ENCODE peak calls at places on chromosome 4, in four cellular contexts. M is uterus, O is thyroid gland, G is heart left ventricle. A is an unnamed sample.

GRCh38 chr4:26765515-26765914 is 95.1 kb upstream of the STIM2 start:
- DNase-seq in M (no peak), O (no peak), G (no peak), A (no peak)

GRCh38 chr4:91243132-91243531 is 1060.6 kb upstream of the GRID2 start:
- DNase-seq in M (no peak), O (peak; percentile 81), G (peak; percentile 84), A (no peak)

GRCh38 chr4:150387983-150388382 is 194.0 kb upstream of the MAB21L2 start:
- DNase-seq in M (no peak), O (no peak), G (no peak), A (no peak)

GRCh38 chr4:81472249-81473085 is 760 bp upstream of the RASGEF1B start:
- DNase-seq in M (peak; percentile 26), O (peak; percentile 41), G (peak; percentile 31), A (peak; percentile 59)

GRCh38 chr4:1763550-1764080 is 29.5 kb upstream of the FGFR3 start:
- DNase-seq in M (peak; percentile 23), O (peak; percentile 75), G (no peak), A (no peak)

GRCh38 chr4:151668687-151669402 is 92.0 kb downstream of the GATB start:
- DNase-seq in M (no peak), O (no peak), G (no peak), A (no peak)

GRCh38 chr4:88599298-88599697 is 7.0 kb downstream of the HERC3 start:
- DNase-seq in M (no peak), O (peak; percentile 35), G (no peak), A (no peak)

GRCh38 chr4:177339794-177340374 is 30.2 kb downstream of the NEIL3 start:
- DNase-seq in M (no peak), O (no peak), G (no peak), A (no peak)

GRCh38 chr4:8920969-8921368 is 49.3 kb upstream of the HMX1 start:
- DNase-seq in M (no peak), O (no peak), G (no peak), A (no peak)

GRCh38 chr4:6207602-6208001 is 7.3 kb upstream of the JAKMIP1 start:
- DNase-seq in M (no peak), O (peak; percentile 21), G (no peak), A (no peak)
- H3K27ac ChIP-seq in M (no peak overlapping the region), O (no peak overlapping the region), G (no peak overlapping the region), A (no peak overlapping the region)

GRCh38 chr4:141019772-141020171 is 113.5 kb downstream of the RNF150 start:
- DNase-seq in M (no peak), O (no peak), G (no peak), A (no peak)
- TF ChIP-seq POLR2A in M (no peak), O (no peak), G (no peak), A (no peak)

GRCh38 chr4:87478732-87479250 is 50.4 kb downstream of the SPARCL1 start:
- DNase-seq in M (no peak), O (no peak), G (no peak), A (no peak)
- H3K36me3 ChIP-seq in M (no peaks in the 10 kb centered on the region), O (no peaks in the 10 kb centered on the region), G (peaks cover 34% of the 10 kb centered on the region), A (no peaks in the 10 kb centered on the region)

DNA sequence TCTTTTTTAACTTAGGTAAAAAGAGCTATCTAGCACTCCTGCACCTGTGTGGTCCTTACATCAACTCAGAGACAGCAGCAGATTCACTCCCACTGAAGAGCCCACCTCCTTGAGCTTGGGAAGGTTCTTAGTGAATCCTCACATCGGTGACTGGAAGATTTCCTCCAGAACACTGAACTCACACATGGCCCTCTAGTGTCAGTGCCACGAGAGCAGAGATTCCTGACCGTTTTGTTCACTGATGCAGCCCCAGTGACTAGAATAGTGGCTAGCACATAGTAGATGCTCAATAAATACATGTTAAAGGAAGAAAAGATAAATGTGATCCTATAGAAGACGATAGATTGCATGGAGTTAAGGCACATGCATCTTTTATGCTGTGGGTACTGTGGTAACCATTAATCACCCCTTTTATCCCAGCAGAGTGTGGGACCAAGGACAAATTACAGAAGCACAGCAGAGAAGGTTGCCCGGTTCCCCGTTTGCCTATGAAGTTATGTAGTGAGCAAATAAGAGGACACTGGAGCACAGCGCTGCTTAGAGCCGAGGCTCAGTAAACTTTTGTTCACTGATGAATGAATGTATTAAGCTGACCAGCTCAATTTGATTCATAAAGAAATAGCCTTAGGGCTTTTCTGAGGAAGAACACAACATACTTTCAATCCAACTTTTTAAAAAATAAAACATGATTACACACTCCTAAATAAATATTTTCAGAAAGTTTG is 8.7 kb downstream of the GASK1B start:
- DNase-seq in M (no peak), O (no peak), G (no peak), A (no peak)
- H3K27ac ChIP-seq in M (peak overlapping the region; percentile 97), O (no peak overlapping the region), G (peak overlapping the region; percentile 92), A (no peak overlapping the region)

GRCh38 chr4:75726577-75726976 is 2.2 kb downstream of the USO1 start:
- DNase-seq in M (no peak), O (peak; percentile 16), G (no peak), A (no peak)

GRCh38 chr4:75723802-75724065 is 643 bp upstream of the USO1 start:
- DNase-seq in M (no peak), O (no peak), G (no peak), A (no peak)

GRCh38 chr4:75723117-75723801 is 1.1 kb upstream of the USO1 start:
- DNase-seq in M (no peak), O (no peak), G (no peak), A (no peak)

GRCh38 chr4:75724066-75724866 is at the start of gene USO1:
- DNase-seq in M (peak; percentile 99), O (peak; percentile 98), G (peak; percentile 99), A (peak; percentile 91)

GRCh38 chr4:75724867-75725724 is 719 bp downstream of the USO1 start:
- DNase-seq in M (peak; percentile 63), O (peak; percentile 84), G (peak; percentile 81), A (peak; percentile 11)
- TF ChIP-seq POLR2A in M (no peak), O (no peak), G (no peak), A (no peak)

GRCh38 chr4:64402684-64403083 is 6.6 kb downstream of the TECRL start:
- DNase-seq in M (no peak), O (no peak), G (no peak), A (no peak)
- H3K36me3 ChIP-seq in M (no peaks in the 10 kb centered on the region), O (no peaks in the 10 kb centered on the region), G (no peaks in the 10 kb centered on the region), A (no peaks in the 10 kb centered on the region)

DNA sequence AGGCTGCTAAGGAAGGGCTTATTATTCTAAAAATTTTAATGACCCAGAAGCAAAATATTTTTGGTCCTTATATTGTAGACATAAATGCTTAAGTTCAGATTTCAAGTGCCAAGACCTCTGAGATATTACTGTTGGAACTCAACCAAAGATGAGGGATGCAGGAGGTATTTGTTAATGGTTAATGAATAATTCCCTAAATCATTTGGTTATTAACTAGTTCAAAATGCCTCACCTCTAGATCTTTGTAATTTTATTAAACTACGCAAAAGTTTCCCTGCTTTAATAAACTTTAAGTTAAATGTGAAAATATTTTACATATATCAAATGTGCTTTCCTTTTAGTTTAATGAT is 497.1 kb downstream of the SPRY1 start:
- DNase-seq in M (no peak), O (no peak), G (no peak), A (no peak)
- H3K27ac ChIP-seq in M (no peak overlapping the region), O (no peak overlapping the region), G (peak overlapping the region; percentile 62), A (peak overlapping the region; percentile 42)

DNA sequence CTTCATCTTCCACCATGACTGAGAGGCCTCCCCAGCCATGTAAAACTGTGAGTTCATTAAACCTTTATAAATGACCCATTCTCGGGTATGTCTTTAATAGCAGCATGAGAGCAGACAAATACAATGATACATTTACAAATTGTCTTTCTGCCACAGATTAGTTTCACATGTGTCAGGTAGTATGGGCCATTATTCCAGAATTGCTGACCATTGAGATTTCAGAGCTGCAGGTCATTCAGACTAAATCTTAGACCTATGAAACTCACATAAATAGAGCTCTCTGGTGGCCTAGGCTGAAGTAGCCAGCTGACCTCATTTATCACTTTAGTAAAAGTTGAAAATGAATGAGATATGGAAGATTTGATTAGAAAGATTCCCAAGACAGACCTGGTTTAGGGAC is 105.8 kb downstream of the FIP1L1 start:
- DNase-seq in M (no peak), O (no peak), G (no peak), A (no peak)
- TF ChIP-seq POLR2A in M (no peak), O (no peak), G (no peak), A (no peak)

GRCh38 chr4:84803720-84804119 is 162.8 kb downstream of the WDFY3 start:
- DNase-seq in M (no peak), O (no peak), G (no peak), A (no peak)

GRCh38 chr4:84796388-84796787 is 170.1 kb downstream of the WDFY3 start:
- DNase-seq in M (no peak), O (peak; percentile 19), G (no peak), A (no peak)

GRCh38 chr4:84799318-84799717 is 167.2 kb downstream of the WDFY3 start:
- DNase-seq in M (no peak), O (no peak), G (no peak), A (no peak)

GRCh38 chr4:84803121-84803520 is 163.4 kb downstream of the WDFY3 start:
- DNase-seq in M (no peak), O (no peak), G (no peak), A (no peak)

DNA sequence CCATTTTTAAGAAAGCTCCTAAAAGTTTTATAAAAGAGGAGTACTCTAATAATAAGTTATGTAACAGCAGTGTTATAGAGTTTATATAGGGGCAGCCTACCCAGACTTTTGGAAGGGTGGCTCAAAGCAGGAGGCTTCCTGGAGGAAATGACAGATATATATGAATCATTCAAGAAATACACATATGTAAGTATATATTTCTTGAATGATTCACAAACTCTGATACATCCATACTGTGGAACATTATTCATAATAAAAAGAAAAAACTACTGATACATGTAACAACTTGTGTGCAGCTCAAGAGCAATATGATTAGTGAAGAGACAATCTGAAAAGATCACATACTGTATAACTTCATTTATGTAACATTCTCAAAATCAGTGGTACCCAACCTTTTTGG is 166.2 kb downstream of the WDFY3 start:
- DNase-seq in M (no peak), O (no peak), G (no peak), A (no peak)
- H3K36me3 ChIP-seq in M (no peaks in the 10 kb centered on the region), O (peaks cover 10% of the 10 kb centered on the region), G (peaks cover 60% of the 10 kb centered on the region), A (peaks cover 72% of the 10 kb centered on the region)

DNA sequence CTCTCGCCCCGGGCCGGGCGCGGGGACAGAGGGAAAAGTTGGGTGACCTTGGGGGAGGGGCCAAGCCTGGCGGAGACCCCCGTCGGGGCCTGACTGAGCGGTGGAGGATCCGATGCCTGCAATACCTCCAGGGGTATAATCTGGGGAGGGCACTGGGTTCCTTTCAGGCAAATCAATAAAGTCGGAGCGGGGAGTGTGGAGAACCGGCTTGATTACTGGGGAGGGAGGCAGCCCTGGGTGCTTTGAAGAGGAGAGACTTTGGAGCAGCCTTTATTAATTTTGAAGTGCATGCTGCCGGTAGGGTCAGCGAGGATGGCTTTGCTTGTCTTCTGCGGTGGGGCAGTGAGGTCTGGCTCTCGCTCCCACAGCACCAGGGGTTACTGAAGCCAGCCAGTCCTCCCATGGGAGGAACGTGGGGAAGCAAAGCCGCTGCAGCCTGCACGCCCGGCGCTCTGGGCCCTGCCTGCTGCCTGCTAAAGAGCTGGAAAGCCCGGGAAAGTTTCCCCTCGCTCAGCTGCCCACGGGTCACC is 396 bp upstream of the LGI2 start:
- DNase-seq in M (peak; percentile 43), O (peak; percentile 44), G (no peak), A (no peak)
- H3K27ac ChIP-seq in M (peak overlapping the region; percentile 86), O (no peak overlapping the region), G (peak overlapping the region; percentile 68), A (peak overlapping the region; percentile 59)

A was measured in esophagus squamous epithelium.